ENCODE peak calls at places on chromosome 17, in eight cellular contexts. C is adrenal gland, P is psoas muscle, B is thoracic aorta, A is ovary, W is IMR-90, E is A549, Q is GM23338. U is an unnamed sample.

GRCh38 chr17:28937044-28937729 is 14.1 kb downstream of the PHF12 start:
- DNase-seq in A (no peak), C (no peak), E (no peak), B (no peak), Q (peak), W (peak), P (no peak), U (no peak)

GRCh38 chr17:71024172-71024571 is 854.8 kb downstream of the KCNJ2 start:
- DNase-seq in Q (no peak), A (no peak), E (no peak), B (no peak), W (peak), P (no peak), C (no peak), U (no peak)

GRCh38 chr17:38416840-38417209 is 11.4 kb upstream of the ARHGAP23 start:
- DNase-seq in B (no peak), E (no peak), Q (no peak), P (no peak), A (no peak), C (no peak), W (no peak), U (no peak)

GRCh38 chr17:72175263-72175662 is 54.4 kb downstream of the SOX9 start:
- DNase-seq in C (no peak), B (no peak), A (no peak), W (no peak), Q (no peak), E (no peak), P (no peak), U (no peak)

GRCh38 chr17:8277317-8277716 is 11.2 kb upstream of the RANGRF start:
- DNase-seq in C (no peak), W (no peak), E (no peak), B (no peak), P (no peak), Q (no peak), A (no peak), U (no peak)

GRCh38 chr17:8122923-8123694 is 797 bp downstream of the HES7 start:
- DNase-seq in Q (peak), A (no peak), P (peak), B (no peak), E (peak), W (peak), C (no peak), U (peak)

GRCh38 chr17:72476134-72476533 is 355.3 kb downstream of the SOX9 start:
- DNase-seq in C (no peak), Q (no peak), P (no peak), E (no peak), W (no peak), A (no peak), B (no peak), U (no peak)

GRCh38 chr17:61583660-61584264 is 7.3 kb downstream of the NACA2 start:
- DNase-seq in E (no peak), Q (no peak), W (no peak), P (no peak), B (no peak), A (no peak), C (no peak), U (no peak)

GRCh38 chr17:19424934-19425868 is 14.2 kb downstream of the RNF112 start:
- DNase-seq in C (no peak), E (no peak), W (peak), P (no peak), Q (no peak), A (no peak), B (no peak), U (no peak)

GRCh38 chr17:15278381-15278780 is 13.3 kb upstream of the PMP22 start:
- DNase-seq in Q (peak), C (no peak), A (no peak), P (no peak), B (no peak), E (no peak), W (no peak), U (no peak)

GRCh38 chr17:43456661-43457361 is 27.0 kb upstream of the DHX8 start:
- DNase-seq in C (peak), A (no peak), P (no peak), Q (no peak), B (no peak), W (peak), E (no peak), U (no peak)

GRCh38 chr17:35668807-35669206 is 62.6 kb upstream of the RASL10B start:
- DNase-seq in Q (no peak), B (no peak), E (no peak), C (no peak), W (peak), A (no peak), P (no peak), U (no peak)

GRCh38 chr17:75289832-75290337 is 652 bp upstream of the SLC25A19 start:
- DNase-seq in P (no peak), E (no peak), W (peak), Q (peak), C (peak), A (no peak), B (no peak), U (no peak)

GRCh38 chr17:50100921-50101345 is 5.8 kb downstream of the PDK2 start:
- DNase-seq in B (no peak), Q (peak), E (no peak), A (no peak), W (peak), P (no peak), C (peak), U (no peak)

GRCh38 chr17:17605083-17605746 is 13.7 kb upstream of the PEMT start:
- DNase-seq in A (no peak), B (no peak), C (no peak), E (no peak), P (no peak), Q (no peak), W (no peak), U (no peak)

GRCh38 chr17:43020030-43020621 is 2.1 kb downstream of the VAT1 start:
- DNase-seq in P (no peak), B (no peak), C (peak), Q (no peak), W (no peak), E (no peak), A (no peak), U (no peak)

GRCh38 chr17:75654176-75654575 is 12.8 kb downstream of the RECQL5 start:
- DNase-seq in B (no peak), Q (no peak), P (no peak), W (no peak), A (no peak), C (no peak), E (no peak), U (no peak)

GRCh38 chr17:15882058-15882720 is 62.7 kb upstream of the ADORA2B start:
- DNase-seq in W (no peak), A (no peak), P (no peak), Q (peak), E (no peak), B (no peak), C (peak), U (no peak)

GRCh38 chr17:37043201-37043600 is 94.4 kb downstream of the AATF start:
- DNase-seq in Q (no peak), C (no peak), B (no peak), A (no peak), P (no peak), E (no peak), W (peak), U (no peak)

GRCh38 chr17:59462385-59462784 is 103.0 kb upstream of the DHX40 start:
- DNase-seq in E (no peak), W (no peak), B (no peak), Q (no peak), C (no peak), P (no peak), A (no peak), U (no peak)
- H3K27ac ChIP-seq in E (no peak), W (no peak), B (no peak), Q (no peak), C (no peak), P (no peak), A (no peak), U (no peak)

DNA sequence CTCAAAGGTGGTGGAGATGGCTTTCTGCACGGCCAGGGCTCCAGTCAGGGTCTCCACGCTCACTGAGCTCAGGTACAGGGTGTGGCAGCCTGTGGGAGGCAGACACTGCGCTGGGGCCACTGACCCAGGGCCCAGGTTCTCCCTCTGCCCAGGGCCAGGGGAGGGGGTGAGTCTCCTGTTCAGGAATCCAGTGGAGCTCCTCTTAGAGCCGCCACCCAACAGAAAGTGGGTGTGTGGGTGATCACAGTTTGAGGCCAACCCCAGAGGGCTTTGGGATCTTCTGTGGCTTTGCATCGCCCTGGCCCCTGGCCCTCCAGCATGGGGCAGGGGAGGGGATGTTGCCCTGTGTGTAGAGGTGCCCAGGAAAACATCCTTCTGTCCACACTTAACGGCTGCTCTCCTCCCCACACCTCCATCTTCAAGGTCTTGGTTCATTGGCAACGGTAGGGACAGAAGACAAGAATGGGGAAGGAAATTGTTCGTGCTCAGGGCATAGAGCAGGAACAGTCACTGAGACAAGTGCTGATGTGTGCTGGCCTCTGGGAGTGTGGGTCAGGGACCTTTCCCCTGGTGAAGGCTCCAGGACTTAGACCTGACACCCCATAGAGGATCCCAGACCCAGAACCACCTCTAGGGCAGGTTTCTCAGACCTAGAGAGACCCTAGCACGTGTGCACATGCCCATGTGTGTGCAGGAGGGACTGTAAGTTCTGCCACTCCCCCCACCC is 21.5 kb downstream of the TNS4 start:
- DNase-seq in E (no peak), B (no peak), C (no peak), A (no peak), W (no peak), Q (no peak), P (no peak), U (no peak)
- H3K27ac ChIP-seq in E (peak), B (no peak), C (no peak), A (no peak), W (peak), Q (no peak), P (no peak), U (peak)

DNA sequence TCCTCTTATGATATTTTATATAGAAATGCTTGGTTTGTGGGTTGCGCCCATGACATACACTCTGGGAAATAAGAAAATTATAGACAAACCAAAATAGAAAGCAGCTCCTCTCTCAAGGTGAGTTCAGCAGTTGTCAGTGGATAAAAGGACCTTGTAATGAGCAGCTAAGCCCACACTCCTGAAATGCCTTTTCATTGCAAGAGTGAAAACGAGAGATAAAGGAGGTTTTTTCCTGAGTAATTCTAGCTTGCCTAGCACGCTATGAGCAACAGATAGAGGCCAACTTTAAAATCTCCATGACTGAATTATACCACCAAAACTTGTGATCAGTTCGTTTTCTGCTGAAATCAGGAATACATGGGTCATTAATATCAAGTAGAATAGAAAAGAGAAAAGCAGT is 261.8 kb upstream of the CACNG5 start:
- DNase-seq in E (no peak), C (no peak), A (no peak), B (no peak), W (no peak), P (no peak), Q (no peak), U (no peak)
- H3K27ac ChIP-seq in E (no peak), C (no peak), A (no peak), B (no peak), W (no peak), P (no peak), Q (no peak), U (no peak)

GRCh38 chr17:79216826-79217225 is 142.2 kb downstream of the ENGASE start:
- DNase-seq in W (no peak), A (no peak), Q (no peak), B (no peak), E (no peak), C (no peak), P (no peak), U (no peak)

GRCh38 chr17:79218175-79218824 is 143.7 kb downstream of the ENGASE start:
- DNase-seq in C (no peak), A (no peak), E (no peak), W (no peak), Q (no peak), B (no peak), P (no peak), U (no peak)

GRCh38 chr17:79216391-79216790 is 141.8 kb downstream of the ENGASE start:
- DNase-seq in B (no peak), W (no peak), E (no peak), C (no peak), Q (no peak), A (no peak), P (no peak), U (no peak)

GRCh38 chr17:79218825-79219200 is 144.2 kb downstream of the ENGASE start:
- DNase-seq in W (no peak), P (no peak), Q (no peak), A (no peak), E (no peak), B (no peak), C (no peak), U (no peak)

GRCh38 chr17:79217473-79218135 is 143.0 kb downstream of the ENGASE start:
- DNase-seq in P (no peak), B (no peak), E (no peak), A (no peak), W (no peak), C (no peak), Q (no peak), U (no peak)
- H3K27ac ChIP-seq in P (no peak), B (no peak), E (no peak), A (no peak), W (no peak), C (no peak), Q (no peak), U (no peak)

DNA sequence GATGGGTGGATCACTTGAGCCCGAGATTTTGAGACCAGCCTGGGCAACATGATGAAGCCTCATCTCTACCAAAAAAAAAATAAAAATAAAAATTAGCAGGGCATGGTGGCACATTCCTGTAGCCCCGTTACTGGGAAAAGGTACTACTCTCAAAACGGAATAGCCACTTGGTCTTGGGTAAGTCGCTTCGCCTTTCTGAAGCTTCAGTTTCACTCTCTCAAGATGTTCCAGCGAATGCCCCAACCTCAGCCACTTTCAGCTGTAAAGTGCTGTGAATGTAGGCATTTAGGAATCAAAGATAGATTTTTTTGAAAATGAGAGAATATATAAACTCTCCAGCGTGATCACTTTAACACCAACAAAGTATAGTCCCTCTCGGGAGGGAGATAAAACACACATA is 154.1 kb upstream of the HS3ST3A1 start:
- DNase-seq in W (no peak), E (no peak), B (no peak), P (no peak), C (no peak), A (no peak), Q (no peak), U (no peak)
- H3K27ac ChIP-seq in W (no peak), E (no peak), B (no peak), P (no peak), C (no peak), A (no peak), Q (no peak), U (no peak)

GRCh38 chr17:82085031-82085861 is 12.8 kb downstream of the FASN start:
- DNase-seq in E (no peak), B (no peak), P (peak), A (no peak), W (no peak), C (no peak), Q (no peak), U (peak)

GRCh38 chr17:82084373-82085030 is 13.5 kb downstream of the FASN start:
- DNase-seq in Q (no peak), E (no peak), C (no peak), B (no peak), P (peak), W (no peak), A (no peak), U (no peak)

GRCh38 chr17:82086941-82087906 is 10.8 kb downstream of the FASN start:
- DNase-seq in C (no peak), P (peak), W (no peak), A (no peak), B (no peak), E (no peak), Q (no peak), U (no peak)

GRCh38 chr17:82087961-82088837 is 9.8 kb downstream of the FASN start:
- DNase-seq in E (no peak), W (no peak), P (peak), Q (no peak), B (no peak), C (no peak), A (no peak), U (no peak)

DNA sequence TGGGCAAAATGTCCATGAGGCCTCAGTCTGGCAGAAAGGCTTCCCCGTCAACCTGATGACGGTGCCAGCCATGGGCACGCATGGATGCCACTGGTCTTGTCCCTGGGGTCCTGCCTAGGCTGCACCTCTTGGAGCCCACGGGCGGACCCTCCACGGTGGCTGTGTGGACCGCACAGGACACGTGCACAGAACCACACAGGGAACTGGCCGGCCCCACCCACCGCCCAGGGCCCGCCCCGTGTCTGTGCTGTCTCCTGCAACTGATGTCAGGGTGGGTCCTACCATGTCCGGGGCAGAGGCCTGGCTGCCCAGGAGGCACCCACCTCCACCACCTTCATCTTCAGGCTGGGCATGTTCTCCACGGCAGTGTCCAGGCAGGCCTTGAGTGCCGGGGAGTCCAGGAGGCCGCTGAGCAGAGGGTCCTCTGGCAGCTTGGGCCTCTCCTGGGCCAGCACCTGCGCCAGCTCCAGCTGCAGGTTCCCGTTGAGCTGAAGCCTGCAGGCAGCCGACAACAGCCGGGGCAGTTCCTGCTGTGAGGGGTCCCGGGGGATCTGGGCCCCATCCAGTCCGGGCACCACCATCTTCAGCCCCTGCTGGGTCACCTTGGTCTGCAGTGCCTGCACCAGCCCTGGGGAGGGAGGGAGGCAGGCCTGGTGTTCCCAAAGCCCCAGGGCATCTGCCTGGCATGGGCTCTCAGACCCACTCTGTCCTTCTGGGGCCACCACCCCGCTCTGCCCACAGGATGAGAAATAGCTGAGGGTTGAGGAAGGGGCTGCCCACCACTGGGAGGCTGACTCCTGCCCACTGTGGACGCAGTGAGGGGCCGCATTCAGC is 11.9 kb downstream of the FASN start:
- DNase-seq in E (no peak), W (no peak), A (no peak), B (no peak), P (peak), C (no peak), Q (no peak), U (no peak)
- H3K27ac ChIP-seq in E (no peak), W (no peak), A (no peak), B (no peak), P (no peak), C (no peak), Q (no peak), U (no peak)

GRCh38 chr17:76733618-76733957 is 3.5 kb downstream of the SRSF2 start:
- DNase-seq in E (no peak), B (no peak), A (no peak), P (no peak), Q (no peak), W (no peak), C (no peak), U (no peak)
- H3K27ac ChIP-seq in E (no peak), B (no peak), A (no peak), P (peak), Q (peak), W (no peak), C (no peak), U (peak)

GRCh38 chr17:46208997-46209396 is 15.8 kb upstream of the KANSL1 start:
- DNase-seq in B (no peak), Q (no peak), P (no peak), W (no peak), C (no peak), A (no peak), E (no peak), U (no peak)
- H3K27ac ChIP-seq in B (no peak), Q (no peak), P (no peak), W (no peak), C (no peak), A (no peak), E (no peak), U (no peak)

DNA sequence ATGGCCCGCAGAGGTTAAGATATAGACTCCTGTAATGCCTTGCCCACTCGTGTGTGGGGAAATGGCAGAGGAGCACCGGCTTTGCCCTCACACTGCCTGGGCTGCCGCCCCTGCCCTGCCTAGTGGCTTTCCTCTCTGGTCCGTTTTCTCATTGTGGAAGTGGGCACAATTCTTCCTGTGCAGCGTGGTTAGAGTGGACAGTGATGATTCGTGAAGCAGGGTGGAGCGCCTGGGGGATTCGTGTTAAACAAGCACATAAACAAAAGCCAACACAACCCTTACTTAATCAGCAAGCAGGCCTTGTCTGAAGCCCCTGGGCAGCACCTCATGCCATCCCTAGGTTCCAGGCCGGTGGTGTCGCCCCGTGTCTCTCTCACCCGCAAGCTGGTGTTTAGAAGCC is 269.7 kb downstream of the SEC14L1 start:
- DNase-seq in P (no peak), B (no peak), A (no peak), Q (no peak), C (no peak), W (no peak), E (no peak), U (no peak)
- H3K27ac ChIP-seq in P (peak), B (peak), A (no peak), Q (no peak), C (no peak), W (peak), E (peak), U (peak)

U was measured in naive thymus-derived CD4-positive, alpha-beta T cell.